ENCODE peak calls at places on chromosomes 5 and 9, in ten cellular contexts. J is Panc1, Z is suprapubic skin, W is endothelial cell of umbilical vein, A is SK-N-SH, G is transverse colon, N is breast epithelium, L is HCT116, E is HepG2, Q is vagina. H is an unnamed sample.

GRCh38 chr5:18465833-18466681 is 831.8 kb downstream of the TAF11L14 start:
- DNase-seq in J (peak; percentile 77), Z (no peak), W (peak; percentile 10), A (peak; percentile 51), G (peak; percentile 52), N (peak; percentile 22), L (no peak), E (peak; percentile 41), Q (no peak), H (peak; percentile 13)

GRCh38 chr5:129945031-129945430 is 40.8 kb downstream of the CHSY3 start:
- DNase-seq in J (no peak), Z (no peak), W (no peak), A (no peak), G (no peak), N (no peak), L (no peak), E (no peak), Q (no peak), H (no peak)

GRCh38 chr5:31626156-31626555 is 12.8 kb upstream of the PDZD2 start:
- DNase-seq in J (no peak), Z (no peak), W (no peak), A (peak; percentile 28), G (no peak), N (peak; percentile 51), L (no peak), E (no peak), Q (no peak), H (no peak)

GRCh38 chr5:124289122-124289521 is 457.3 kb downstream of the ZNF608 start:
- DNase-seq in J (no peak), Z (no peak), W (no peak), A (peak; percentile 17), G (peak; percentile 21), N (peak; percentile 47), L (no peak), E (no peak), Q (no peak), H (no peak)

GRCh38 chr5:132011561-132012384 is at the start of gene ACSL6:
- DNase-seq in J (no peak), Z (peak; percentile 74), W (no peak), A (peak; percentile 89), G (peak; percentile 37), N (no peak), L (no peak), E (no peak), Q (peak; percentile 82), H (no peak)

GRCh38 chr9:38112010-38112409 is 43.0 kb upstream of the SHB start:
- DNase-seq in J (no peak), Z (peak; percentile 56), W (no peak), A (no peak), G (no peak), N (no peak), L (no peak), E (no peak), Q (peak; percentile 42), H (no peak)

GRCh38 chr9:72480931-72481330 is 40.5 kb upstream of the TMC1 start:
- DNase-seq in J (no peak), Z (no peak), W (peak; percentile 74), A (no peak), G (no peak), N (no peak), L (no peak), E (peak; percentile 10), Q (no peak), H (no peak)

GRCh38 chr9:33132249-33132772 is 34.8 kb downstream of the B4GALT1 start:
- DNase-seq in J (peak; percentile 20), Z (peak; percentile 59), W (peak; percentile 24), A (no peak), G (no peak), N (no peak), L (no peak), E (no peak), Q (no peak), H (no peak)

GRCh38 chr9:128917151-128917849 is 3.5 kb upstream of the PHYHD1 start:
- DNase-seq in J (no peak), Z (peak; percentile 91), W (peak; percentile 86), A (no peak), G (peak; percentile 73), N (peak; percentile 87), L (no peak), E (peak; percentile 61), Q (no peak), H (no peak)

GRCh38 chr5:160363661-160364060 is 6.8 kb downstream of the C1QTNF2 start:
- DNase-seq in J (no peak), Z (no peak), W (no peak), A (no peak), G (no peak), N (no peak), L (no peak), E (no peak), Q (no peak), H (no peak)

GRCh38 chr5:109485030-109485429 is 75.3 kb upstream of the PJA2 start:
- DNase-seq in J (no peak), Z (no peak), W (peak; percentile 47), A (peak; percentile 27), G (peak; percentile 78), N (peak; percentile 45), L (no peak), E (peak; percentile 92), Q (no peak), H (no peak)

GRCh38 chr5:139140631-139141071 is 57.5 kb downstream of the SIL1 start:
- DNase-seq in J (no peak), Z (no peak), W (no peak), A (no peak), G (no peak), N (peak; percentile 35), L (no peak), E (no peak), Q (no peak), H (peak; percentile 22)

GRCh38 chr5:139138109-139138508 is 60.1 kb downstream of the SIL1 start:
- DNase-seq in J (no peak), Z (no peak), W (no peak), A (no peak), G (no peak), N (no peak), L (no peak), E (no peak), Q (no peak), H (no peak)

GRCh38 chr5:139138790-139139189 is 59.4 kb downstream of the SIL1 start:
- DNase-seq in J (no peak), Z (no peak), W (peak; percentile 32), A (no peak), G (no peak), N (no peak), L (peak; percentile 45), E (peak; percentile 44), Q (no peak), H (no peak)

GRCh38 chr5:139141410-139141809 is 56.8 kb downstream of the SIL1 start:
- DNase-seq in J (no peak), Z (no peak), W (no peak), A (no peak), G (no peak), N (no peak), L (no peak), E (no peak), Q (no peak), H (no peak)

GRCh38 chr5:139141841-139142240 is 56.3 kb downstream of the SIL1 start:
- DNase-seq in J (no peak), Z (no peak), W (peak; percentile 90), A (no peak), G (peak; percentile 59), N (peak; percentile 47), L (peak; percentile 1), E (peak; percentile 62), Q (no peak), H (no peak)
- TF ChIP-seq POLR2AphosphoS5 in J (no peak), Z (no peak), W (no peak), A (no peak), G (no peak), N (no peak), L (no peak), E (no peak), Q (peak; percentile 71), H (no peak)

GRCh38 chr5:115542076-115542475 is 2.5 kb downstream of the FEM1C start:
- DNase-seq in J (no peak), Z (no peak), W (peak; percentile 51), A (no peak), G (no peak), N (no peak), L (no peak), E (peak; percentile 6), Q (no peak), H (no peak)
- TF ChIP-seq POLR2AphosphoS5 in J (no peak), Z (no peak), W (no peak), A (no peak), G (no peak), N (no peak), L (no peak), E (no peak), Q (no peak), H (no peak)

DNA sequence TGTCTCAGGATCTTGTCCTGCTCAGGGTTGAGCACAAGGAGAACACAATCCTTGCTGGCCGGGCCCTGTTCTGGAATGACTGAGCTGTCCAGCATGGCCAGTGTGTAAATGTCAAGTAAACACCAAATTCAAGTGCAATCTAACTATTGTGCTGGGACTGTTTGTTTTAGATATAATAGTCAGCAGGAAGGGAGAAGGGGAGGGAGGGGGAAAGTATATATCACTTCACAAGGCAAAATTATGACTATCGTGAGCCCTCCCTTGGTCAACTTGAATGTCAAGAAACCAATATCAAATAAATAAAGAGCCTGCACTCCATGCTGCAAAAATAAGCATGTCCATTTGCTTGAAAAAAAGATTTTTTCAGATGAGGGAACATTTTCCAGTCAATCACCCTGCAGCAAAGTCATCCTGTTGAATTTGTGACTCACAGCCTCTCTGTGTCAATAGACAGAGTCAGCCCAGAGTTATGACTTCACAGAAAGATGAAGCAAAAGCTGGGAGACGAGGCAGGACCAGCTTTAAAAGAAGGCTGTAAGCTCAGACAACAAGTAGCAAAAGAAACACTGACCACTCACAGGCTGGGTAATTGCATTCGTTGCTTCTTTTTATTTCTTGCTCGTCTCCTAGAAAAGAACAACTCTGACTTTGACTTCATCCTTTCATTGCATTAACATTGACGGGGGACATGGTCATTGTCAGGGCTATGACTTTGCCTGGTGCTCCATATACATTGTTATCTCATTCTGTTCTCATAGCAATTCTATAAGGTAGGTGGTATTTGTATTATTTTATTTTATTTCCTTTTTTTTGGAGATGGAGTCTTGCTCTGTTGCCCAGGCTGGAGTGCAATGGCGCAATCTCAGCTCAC is 15.3 kb upstream of the KLF4 start:
- DNase-seq in J (peak; percentile 76), Z (no peak), W (peak; percentile 87), A (no peak), G (peak; percentile 49), N (peak; percentile 31), L (no peak), E (peak; percentile 90), Q (no peak), H (no peak)
- TF ChIP-seq POLR2AphosphoS5 in J (no peak), Z (no peak), W (peak; percentile 21), A (no peak), G (no peak), N (no peak), L (no peak), E (no peak), Q (no peak), H (no peak)

DNA sequence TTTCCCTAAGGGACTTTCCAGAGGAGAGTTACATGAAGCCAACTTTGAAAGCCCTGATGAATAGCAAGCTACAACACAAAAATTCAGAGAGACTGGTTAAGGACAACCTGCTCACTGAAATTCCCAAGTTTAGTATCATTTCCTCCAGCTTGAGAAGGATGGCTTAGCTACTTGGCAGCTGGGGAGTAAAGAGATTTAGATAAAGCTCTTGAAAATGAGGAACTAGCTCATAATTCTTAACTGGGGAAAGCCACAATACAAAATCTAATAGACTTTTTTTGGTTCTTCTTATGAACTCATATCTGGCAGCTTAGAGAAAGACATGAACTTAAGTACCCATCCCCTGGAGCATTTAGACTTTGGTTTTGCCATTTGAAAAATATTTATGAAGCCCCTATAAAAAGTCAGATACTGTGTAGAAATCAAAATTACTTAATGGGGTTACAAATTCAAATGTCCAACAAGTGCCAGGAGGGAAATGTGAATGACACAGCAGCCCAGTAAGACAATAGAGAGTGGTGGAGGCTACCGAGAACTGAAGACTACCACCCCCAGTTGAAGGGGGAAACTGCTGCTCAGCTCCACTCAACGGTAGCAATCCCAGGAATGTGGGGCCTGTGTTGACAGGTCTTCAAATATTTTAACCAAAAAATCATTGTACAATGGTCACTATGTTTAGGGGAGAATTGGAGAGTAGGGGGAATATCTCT is 79.4 kb upstream of the ADRB2 start:
- DNase-seq in J (no peak), Z (no peak), W (peak; percentile 45), A (no peak), G (no peak), N (no peak), L (no peak), E (no peak), Q (no peak), H (no peak)
- TF ChIP-seq POLR2AphosphoS5 in J (no peak), Z (no peak), W (no peak), A (no peak), G (no peak), N (no peak), L (no peak), E (no peak), Q (no peak), H (no peak)